ENCODE peak calls at places on chromosomes 6 and 20, in four cellular contexts. D, V, H and C are unnamed samples.

GRCh38 chr20:5463007-5463686 is 146.4 kb upstream of the PROKR2 start:
- DNase-seq in D (no peak), V (no peak), H (no peak), C (no peak)

GRCh38 chr6:33746036-33746600 is 587 bp downstream of the IP6K3 start:
- DNase-seq in D (peak; percentile 35), V (no peak), H (no peak), C (no peak)

GRCh38 chr6:48236375-48236774 is 125.4 kb upstream of the PTCHD4 start:
- DNase-seq in D (no peak), V (no peak), H (no peak), C (no peak)

GRCh38 chr20:3887870-3888614 is 1.1 kb upstream of the PANK2 start:
- DNase-seq in D (peak; percentile 29), V (no peak), H (no peak), C (no peak)

GRCh38 chr20:31723282-31724078 is 812 bp upstream of the BCL2L1 start:
- DNase-seq in D (peak; percentile 95), V (peak; percentile 98), H (peak; percentile 99), C (peak; percentile 99)

GRCh38 chr6:116008470-116009229 is 52.0 kb downstream of the FRK start:
- DNase-seq in D (peak; percentile 70), V (peak; percentile 89), H (peak; percentile 33), C (no peak)

GRCh38 chr20:40578961-40579360 is 110.1 kb downstream of the MAFB start:
- DNase-seq in D (no peak), V (no peak), H (no peak), C (no peak)

GRCh38 chr20:1718604-1719384 is 61.2 kb upstream of the SIRPG start:
- DNase-seq in D (peak; percentile 97), V (no peak), H (no peak), C (no peak)

GRCh38 chr20:13028001-13028400 is 19.2 kb downstream of the SPTLC3 start:
- DNase-seq in D (no peak), V (no peak), H (no peak), C (no peak)

GRCh38 chr6:49325901-49326300 is 137.2 kb downstream of the MMUT start:
- DNase-seq in D (no peak), V (no peak), H (no peak), C (no peak)

GRCh38 chr6:65170273-65170672 is 536.8 kb downstream of the EYS start:
- DNase-seq in D (no peak), V (no peak), H (no peak), C (no peak)

GRCh38 chr20:34069341-34070078 is 42.5 kb downstream of the EIF2S2 start:
- DNase-seq in D (peak; percentile 66), V (peak; percentile 90), H (peak; percentile 84), C (peak; percentile 39)

GRCh38 chr6:137977814-137978213 is 110.8 kb downstream of the TNFAIP3 start:
- DNase-seq in D (no peak), V (no peak), H (no peak), C (no peak)

GRCh38 chr20:39853050-39853449 is 836.0 kb downstream of the MAFB start:
- DNase-seq in D (no peak), V (no peak), H (no peak), C (no peak)

GRCh38 chr20:50246367-50247195 is 56.0 kb downstream of the CEBPB start:
- DNase-seq in D (no peak), V (no peak), H (no peak), C (no peak)

GRCh38 chr20:50690979-50691584 is at the start of gene RIPOR3:
- DNase-seq in D (peak; percentile 7), V (no peak), H (no peak), C (no peak)

GRCh38 chr6:22717906-22718305 is 148.5 kb downstream of the HDGFL1 start:
- DNase-seq in D (no peak), V (no peak), H (no peak), C (no peak)

GRCh38 chr6:150680510-150680909 is 80.8 kb downstream of the PLEKHG1 start:
- DNase-seq in D (no peak), V (no peak), H (no peak), C (no peak)

GRCh38 chr20:6828794-6829423 is 61.4 kb downstream of the BMP2 start:
- DNase-seq in D (peak; percentile 15), V (peak; percentile 85), H (peak; percentile 65), C (peak; percentile 15)

GRCh38 chr20:353166-353565 is 6.3 kb downstream of the NRSN2 start:
- DNase-seq in D (no peak), V (no peak), H (no peak), C (no peak)

GRCh38 chr6:71248306-71248705 is 40.3 kb upstream of the OGFRL1 start:
- DNase-seq in D (peak; percentile 89), V (peak; percentile 56), H (peak; percentile 83), C (no peak)

GRCh38 chr20:5056801-5057599 is 55.7 kb upstream of the SLC23A2 start:
- DNase-seq in D (peak; percentile 36), V (peak; percentile 23), H (peak; percentile 57), C (peak; percentile 67)

GRCh38 chr20:13261460-13262301 is 40.6 kb downstream of the ISM1 start:
- DNase-seq in D (no peak), V (peak; percentile 49), H (peak; percentile 13), C (peak; percentile 37)

GRCh38 chr6:132937466-132937906 is 123.1 kb downstream of the RPS12 start:
- DNase-seq in D (peak; percentile 8), V (peak; percentile 56), H (peak; percentile 41), C (no peak)

GRCh38 chr6:100620085-100620484 is 155.4 kb upstream of the SIM1 start:
- DNase-seq in D (peak; percentile 93), V (peak; percentile 7), H (no peak), C (no peak)

GRCh38 chr6:45169815-45170214 is 158.3 kb upstream of the RUNX2 start:
- DNase-seq in D (no peak), V (no peak), H (no peak), C (no peak)

GRCh38 chr20:47620808-47621805 is 119.4 kb downstream of the NCOA3 start:
- DNase-seq in D (peak; percentile 71), V (peak; percentile 83), H (peak; percentile 79), C (no peak)

GRCh38 chr6:85685713-85686112 is 43.0 kb upstream of the SYNCRIP start:
- DNase-seq in D (no peak), V (no peak), H (no peak), C (no peak)

GRCh38 chr20:208937-209566 is 18.0 kb upstream of the DEFB129 start:
- DNase-seq in D (peak; percentile 79), V (peak; percentile 66), H (peak; percentile 53), C (no peak)

GRCh38 chr6:170394980-170395379 is 88.4 kb downstream of the FAM120B start:
- DNase-seq in D (no peak), V (no peak), H (no peak), C (no peak)

GRCh38 chr6:80469977-80470376 is 363.5 kb downstream of the BCKDHB start:
- DNase-seq in D (no peak), V (no peak), H (no peak), C (no peak)

GRCh38 chr20:56579261-56579660 is 46.2 kb downstream of the FAM209B start:
- DNase-seq in D (no peak), V (no peak), H (no peak), C (no peak)

GRCh38 chr6:148509789-148510581 is 167.3 kb downstream of the SASH1 start:
- DNase-seq in D (peak; percentile 99), V (peak; percentile 79), H (no peak), C (no peak)

GRCh38 chr20:23826541-23827018 is at the start of gene CST2:
- DNase-seq in D (no peak), V (no peak), H (no peak), C (no peak)

GRCh38 chr6:143395699-143396098 is 54.8 kb downstream of the ADAT2 start:
- DNase-seq in D (no peak), V (no peak), H (no peak), C (no peak)

GRCh38 chr6:143399176-143399575 is 51.3 kb downstream of the ADAT2 start:
- DNase-seq in D (no peak), V (no peak), H (no peak), C (no peak)

GRCh38 chr6:143394351-143394750 is 56.1 kb downstream of the ADAT2 start:
- DNase-seq in D (no peak), V (no peak), H (no peak), C (no peak)

GRCh38 chr6:143397229-143398222 is 53.0 kb downstream of the ADAT2 start:
- DNase-seq in D (peak; percentile 36), V (peak; percentile 49), H (no peak), C (peak; percentile 48)

GRCh38 chr6:143396497-143397228 is 53.8 kb downstream of the ADAT2 start:
- DNase-seq in D (no peak), V (no peak), H (no peak), C (no peak)
- TF ChIP-seq CTCF in D (no peak), V (no peak), H (no peak), C (no peak)

GRCh38 chr6:39791850-39792500 is at the start of gene DAAM2:
- DNase-seq in D (no peak), V (peak; percentile 22), H (no peak), C (no peak)
- TF ChIP-seq CTCF in D (peak; percentile 12), V (no peak), H (no peak), C (no peak)

GRCh38 chr6:15464211-15464725 is 198.6 kb downstream of the DTNBP1 start:
- DNase-seq in D (no peak), V (peak; percentile 22), H (peak; percentile 44), C (peak; percentile 55)
- TF ChIP-seq CTCF in D (peak; percentile 84), V (peak; percentile 73), H (peak; percentile 88), C (peak; percentile 83)

DNA sequence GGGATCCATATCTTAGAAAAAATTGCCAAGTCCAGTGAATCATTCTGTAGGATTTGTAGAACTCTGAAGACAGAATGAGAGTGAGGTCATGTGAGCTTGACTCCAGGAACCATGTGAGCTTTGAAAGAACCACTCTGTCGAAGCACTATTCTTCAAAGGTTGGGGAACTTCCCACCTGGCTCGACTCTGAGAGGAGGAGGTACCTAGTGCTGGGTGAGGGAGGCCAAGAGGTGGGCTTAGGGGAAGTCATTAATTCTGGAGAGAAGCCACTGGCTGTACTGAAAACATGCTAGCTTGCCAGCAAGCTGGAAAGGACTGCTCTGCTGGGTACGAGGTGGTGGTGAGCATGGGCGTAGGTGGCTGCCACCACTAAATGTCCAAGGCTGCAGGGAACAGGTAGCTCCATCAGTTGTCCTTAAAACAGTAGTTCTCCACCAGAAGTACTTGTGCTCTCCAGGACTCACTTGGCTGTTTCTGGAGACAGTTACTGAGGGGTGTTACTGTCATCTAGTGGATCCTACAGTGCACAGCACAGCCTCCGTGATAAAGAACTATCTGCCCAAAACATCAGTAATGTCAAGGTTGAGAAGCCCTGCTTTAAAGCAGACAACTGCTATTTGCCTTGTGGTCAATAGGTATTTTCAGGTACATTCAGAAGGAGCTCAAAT is 34.7 kb upstream of the SYNJ2 start:
- DNase-seq in D (no peak), V (no peak), H (peak; percentile 27), C (no peak)
- TF ChIP-seq CTCF in D (peak; percentile 41), V (peak; percentile 14), H (peak; percentile 69), C (peak; percentile 45)

GRCh38 chr6:19322691-19323470 is 514.3 kb upstream of the ID4 start:
- DNase-seq in D (no peak), V (no peak), H (no peak), C (no peak)
- TF ChIP-seq CTCF in D (no peak), V (no peak), H (no peak), C (no peak)

GRCh38 chr20:2873010-2873746 is at the start of gene PTPRA:
- DNase-seq in D (peak; percentile 86), V (peak; percentile 91), H (peak; percentile 95), C (peak; percentile 94)
- TF ChIP-seq CTCF in D (no peak), V (no peak), H (no peak), C (no peak)